ENCODE peak calls at places on chromosomes 5 and 9, in nine cellular contexts. P is mesendoderm, N is mammary epithelial cell, O is GM23248, D is neural progenitor cell, Z is A549, A is fibroblast of lung, B is HepG2, J is hepatocyte. H is an unnamed sample.

GRCh38 chr5:43362725-43363435 is 49.3 kb downstream of the CCL28 start:
- DNase-seq in P (no peak), N (peak), Z (no peak), D (no peak), A (no peak), O (no peak), J (no peak), B (no peak), H (no peak)

GRCh38 chr9:135995816-135996215 is 34.6 kb upstream of the UBAC1 start:
- DNase-seq in N (no peak), O (no peak), B (no peak), J (no peak), D (no peak), Z (no peak), A (no peak), P (no peak), H (no peak)

GRCh38 chr9:14205463-14205862 is 108.5 kb downstream of the NFIB start:
- DNase-seq in D (no peak), O (peak), Z (peak), A (peak), B (no peak), J (no peak), N (peak), P (no peak), H (no peak)

GRCh38 chr5:122413722-122414121 is 101.7 kb downstream of the SNCAIP start:
- DNase-seq in N (no peak), J (no peak), B (no peak), O (no peak), A (no peak), P (no peak), Z (no peak), D (no peak), H (no peak)

GRCh38 chr9:132078369-132079356 is 1.0 kb downstream of the MED27 start:
- DNase-seq in A (peak), D (no peak), Z (no peak), P (peak), N (peak), O (peak), B (no peak), J (peak), H (peak)

GRCh38 chr5:16233730-16234129 is 54.1 kb upstream of the MARCHF11 start:
- DNase-seq in A (no peak), Z (no peak), B (no peak), D (no peak), N (no peak), O (no peak), P (no peak), J (no peak), H (no peak)

GRCh38 chr9:36268007-36268427 is 9.8 kb upstream of the GNE start:
- DNase-seq in P (no peak), D (no peak), Z (no peak), B (no peak), A (peak), J (no peak), O (peak), N (peak), H (peak)

GRCh38 chr5:142110046-142110531 is 1.5 kb downstream of the NDFIP1 start:
- DNase-seq in J (no peak), P (peak), O (peak), N (no peak), Z (peak), D (no peak), B (peak), A (peak), H (no peak)

GRCh38 chr9:88458716-88459115 is 70.5 kb downstream of the SPIN1 start:
- DNase-seq in N (no peak), B (no peak), D (no peak), J (no peak), O (peak), Z (no peak), P (no peak), A (peak), H (no peak)

GRCh38 chr9:4640027-4640426 is 22.1 kb upstream of the PLPP6 start:
- DNase-seq in N (no peak), D (peak), A (no peak), O (peak), P (no peak), Z (peak), B (peak), J (peak), H (no peak)

GRCh38 chr5:63233906-63234305 is 655.3 kb downstream of the LRRC70 start:
- DNase-seq in P (no peak), A (peak), O (peak), B (no peak), N (no peak), J (no peak), Z (no peak), D (no peak), H (no peak)

GRCh38 chr9:105142406-105143092 is 101.9 kb upstream of the SLC44A1 start:
- DNase-seq in Z (no peak), N (no peak), O (peak), B (no peak), J (no peak), A (peak), P (no peak), D (no peak), H (no peak)

GRCh38 chr5:53288511-53288910 is 179.0 kb upstream of the MOCS2 start:
- DNase-seq in N (peak), P (no peak), B (no peak), J (no peak), A (no peak), Z (no peak), D (no peak), O (no peak), H (no peak)

GRCh38 chr5:3634061-3634460 is 38.4 kb downstream of the IRX1 start:
- DNase-seq in N (no peak), P (no peak), J (no peak), B (no peak), D (no peak), A (no peak), Z (no peak), O (no peak), H (no peak)

GRCh38 chr5:170536498-170536897 is 32.7 kb downstream of the KCNIP1 start:
- DNase-seq in O (no peak), A (no peak), N (no peak), B (no peak), Z (no peak), P (no peak), D (no peak), J (no peak), H (no peak)

GRCh38 chr5:60161340-60161934 is 267.9 kb upstream of the PDE4D start:
- DNase-seq in J (peak), A (peak), N (peak), D (peak), O (peak), B (peak), Z (peak), P (peak), H (peak)

GRCh38 chr9:73038613-73039012 is 85.8 kb upstream of the ALDH1A1 start:
- DNase-seq in N (peak), P (peak), A (peak), D (no peak), O (peak), Z (peak), J (no peak), B (no peak), H (peak)

GRCh38 chr5:134738963-134739661 is 764 bp downstream of the CAMLG start:
- DNase-seq in J (peak), Z (peak), B (peak), O (peak), A (peak), D (peak), N (peak), P (peak), H (peak)

GRCh38 chr5:89187883-89188465 is 305.0 kb upstream of the MEF2C start:
- DNase-seq in O (no peak), D (no peak), N (no peak), A (no peak), Z (no peak), B (no peak), P (no peak), J (no peak), H (no peak)

GRCh38 chr5:167534131-167534530 is 757.3 kb upstream of the WWC1 start:
- DNase-seq in N (no peak), O (no peak), P (peak), B (no peak), A (no peak), Z (no peak), J (no peak), D (no peak), H (no peak)
- H3K4me2 ChIP-seq in N (no peak), O (no peak), P (no peak), B (no peak), A (no peak), Z (no peak), J (no peak), D (no peak), H (no peak)

GRCh38 chr5:56833325-56833724 is 18.0 kb downstream of the MAP3K1 start:
- DNase-seq in Z (no peak), B (no peak), O (no peak), A (no peak), D (no peak), J (no peak), N (no peak), P (peak), H (peak)
- H3K4me3 ChIP-seq in Z (no peak), B (no peak), O (no peak), A (no peak), D (no peak), J (no peak), N (no peak), P (no peak), H (no peak)

GRCh38 chr5:153067869-153068268 is 422.6 kb upstream of the GRIA1 start:
- DNase-seq in B (no peak), D (no peak), N (no peak), P (no peak), A (no peak), Z (no peak), O (no peak), J (no peak), H (no peak)

GRCh38 chr5:153066281-153066680 is 424.2 kb upstream of the GRIA1 start:
- DNase-seq in D (no peak), P (no peak), A (no peak), O (no peak), J (no peak), Z (no peak), B (no peak), N (no peak), H (no peak)
- H3K4me2 ChIP-seq in D (no peak), P (no peak), A (no peak), O (no peak), J (no peak), Z (no peak), B (no peak), N (no peak), H (no peak)

GRCh38 chr9:134391319-134392231 is 65.3 kb downstream of the RXRA start:
- DNase-seq in D (no peak), A (no peak), O (no peak), J (no peak), B (no peak), Z (no peak), N (no peak), P (no peak), H (no peak)
- H3K4me3 ChIP-seq in D (no peak), A (no peak), O (no peak), J (no peak), B (no peak), Z (no peak), N (no peak), P (no peak), H (no peak)

GRCh38 chr9:127133739-127134167 is 11.3 kb upstream of the ANGPTL2 start:
- DNase-seq in O (peak), P (peak), N (no peak), A (peak), J (peak), B (no peak), D (peak), Z (no peak), H (no peak)
- H3K4me2 ChIP-seq in O (peak), P (no peak), N (no peak), A (peak), J (peak), B (peak), D (peak), Z (peak), H (no peak)